ENCODE peak calls at places on chromosome 20, in six cellular contexts. One of them, this sample, is unnamed.

GRCh38 chr20:6081236-6081635 is 27.4 kb upstream of the LRRN4 start:
- DNase-seq in cardiac muscle cell: no peak
- DNase-seq in AG10803: peak
- DNase-seq in left ventricle myocardium inferior: no peak
- DNase-seq in skeletal muscle cell: peak
- DNase-seq in effector memory CD4-positive, alpha-beta T cell: no peak
- DNase-seq in this sample: no peak

GRCh38 chr20:56439784-56440291 is 27.8 kb downstream of the CASS4 start:
- DNase-seq in cardiac muscle cell: no peak
- DNase-seq in AG10803: peak
- DNase-seq in left ventricle myocardium inferior: peak
- DNase-seq in skeletal muscle cell: peak
- DNase-seq in effector memory CD4-positive, alpha-beta T cell: no peak
- DNase-seq in this sample: no peak

GRCh38 chr20:64038252-64038578 is 2.2 kb downstream of the C20orf204 start:
- DNase-seq in left ventricle myocardium inferior: no peak
- DNase-seq in effector memory CD4-positive, alpha-beta T cell: no peak
- DNase-seq in cardiac muscle cell: no peak
- DNase-seq in AG10803: no peak
- DNase-seq in skeletal muscle cell: no peak
- DNase-seq in this sample: no peak

GRCh38 chr20:10376271-10377075 is 57.5 kb downstream of the MKKS start:
- DNase-seq in cardiac muscle cell: no peak
- DNase-seq in AG10803: peak
- DNase-seq in left ventricle myocardium inferior: no peak
- DNase-seq in effector memory CD4-positive, alpha-beta T cell: no peak
- DNase-seq in skeletal muscle cell: peak
- DNase-seq in this sample: no peak

GRCh38 chr20:3032624-3033023 is 10.8 kb upstream of the GNRH2 start:
- DNase-seq in effector memory CD4-positive, alpha-beta T cell: no peak
- DNase-seq in skeletal muscle cell: no peak
- DNase-seq in AG10803: no peak
- DNase-seq in cardiac muscle cell: no peak
- DNase-seq in left ventricle myocardium inferior: no peak
- DNase-seq in this sample: no peak

GRCh38 chr20:47489448-47489872 is 12.2 kb upstream of the NCOA3 start:
- DNase-seq in effector memory CD4-positive, alpha-beta T cell: peak
- DNase-seq in AG10803: no peak
- DNase-seq in skeletal muscle cell: no peak
- DNase-seq in left ventricle myocardium inferior: no peak
- DNase-seq in cardiac muscle cell: no peak
- DNase-seq in this sample: peak

GRCh38 chr20:18255526-18255925 is 32.8 kb upstream of the ZNF133 start:
- DNase-seq in cardiac muscle cell: no peak
- DNase-seq in left ventricle myocardium inferior: no peak
- DNase-seq in effector memory CD4-positive, alpha-beta T cell: no peak
- DNase-seq in AG10803: no peak
- DNase-seq in skeletal muscle cell: no peak
- DNase-seq in this sample: no peak

GRCh38 chr20:10863337-10864060 is 189.7 kb upstream of the JAG1 start:
- DNase-seq in skeletal muscle cell: peak
- DNase-seq in cardiac muscle cell: no peak
- DNase-seq in effector memory CD4-positive, alpha-beta T cell: no peak
- DNase-seq in AG10803: peak
- DNase-seq in left ventricle myocardium inferior: peak
- DNase-seq in this sample: no peak

GRCh38 chr20:358891-359555 is 12.1 kb downstream of the NRSN2 start:
- DNase-seq in cardiac muscle cell: no peak
- DNase-seq in effector memory CD4-positive, alpha-beta T cell: no peak
- DNase-seq in left ventricle myocardium inferior: no peak
- DNase-seq in AG10803: peak
- DNase-seq in skeletal muscle cell: no peak
- DNase-seq in this sample: no peak

DNA sequence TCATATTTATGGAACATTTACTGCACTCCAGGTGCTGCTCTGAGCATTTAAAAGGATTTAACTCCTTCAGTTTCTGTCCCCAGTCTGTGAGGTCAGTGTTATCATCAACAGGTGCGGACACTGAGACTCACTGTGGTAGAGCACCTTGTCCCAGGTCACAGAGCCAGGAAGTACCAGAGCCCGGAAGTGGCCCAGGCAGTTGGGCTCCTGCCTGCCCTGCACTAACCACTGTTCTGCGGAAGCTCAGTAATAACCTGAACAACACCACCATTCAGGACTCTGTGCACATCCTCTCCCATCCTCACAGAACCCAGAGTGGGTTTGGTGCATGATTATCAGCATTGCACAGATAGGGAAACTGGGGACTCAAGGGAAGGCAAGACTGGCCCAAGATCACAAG is 16.8 kb upstream of the SIRPG start:
- DNase-seq in effector memory CD4-positive, alpha-beta T cell: peak
- DNase-seq in AG10803: no peak
- DNase-seq in skeletal muscle cell: no peak
- DNase-seq in left ventricle myocardium inferior: no peak
- DNase-seq in cardiac muscle cell: no peak
- DNase-seq in this sample: peak
- H3K4me3 ChIP-seq in effector memory CD4-positive, alpha-beta T cell: peak
- H3K4me3 ChIP-seq in AG10803: no peak
- H3K4me3 ChIP-seq in skeletal muscle cell: no peak
- H3K4me3 ChIP-seq in left ventricle myocardium inferior: no peak
- H3K4me3 ChIP-seq in cardiac muscle cell: no peak
- H3K4me3 ChIP-seq in this sample: no peak

DNA sequence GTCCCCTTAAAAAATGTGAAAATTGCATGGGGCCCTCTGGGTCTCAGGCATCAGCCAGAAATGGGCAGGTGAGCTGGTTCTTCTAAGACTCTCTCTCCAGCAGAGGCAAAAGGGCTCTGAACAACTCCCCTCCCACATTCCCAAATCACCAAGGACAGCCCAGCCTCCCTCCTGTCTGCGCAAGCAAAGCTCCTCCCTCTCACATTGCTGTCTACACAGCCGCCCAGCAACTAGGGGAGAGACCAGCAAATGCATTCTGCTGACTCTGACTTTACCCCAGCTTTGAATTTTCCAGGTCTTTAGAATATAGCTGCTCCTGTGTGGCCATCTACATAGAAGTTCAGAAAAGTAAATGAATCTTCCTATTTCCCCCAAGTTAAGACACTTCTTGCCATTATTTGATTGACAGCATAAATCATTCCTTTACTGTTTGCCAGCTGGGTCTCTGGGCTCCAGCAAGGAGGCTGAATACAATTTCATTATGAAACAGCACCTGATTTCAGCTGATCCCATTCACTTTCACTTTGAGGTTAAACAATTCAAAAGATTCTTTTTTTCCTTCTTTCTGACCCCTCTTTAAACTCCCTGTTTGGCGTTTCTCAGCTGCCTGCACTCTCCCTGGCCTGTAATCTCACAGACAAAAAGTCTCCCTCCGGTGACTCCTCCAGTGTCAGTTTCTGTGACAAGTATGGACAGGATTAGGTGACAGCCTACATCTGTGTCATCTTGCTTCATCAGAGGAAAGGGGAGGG is 205.7 kb upstream of the RIN2 start:
- DNase-seq in left ventricle myocardium inferior: no peak
- DNase-seq in skeletal muscle cell: no peak
- DNase-seq in cardiac muscle cell: peak
- DNase-seq in effector memory CD4-positive, alpha-beta T cell: no peak
- DNase-seq in AG10803: no peak
- DNase-seq in this sample: peak
- H3K4me3 ChIP-seq in left ventricle myocardium inferior: no peak
- H3K4me3 ChIP-seq in skeletal muscle cell: no peak
- H3K4me3 ChIP-seq in cardiac muscle cell: no peak
- H3K4me3 ChIP-seq in effector memory CD4-positive, alpha-beta T cell: no peak
- H3K4me3 ChIP-seq in AG10803: no peak
- H3K4me3 ChIP-seq in this sample: no peak

DNA sequence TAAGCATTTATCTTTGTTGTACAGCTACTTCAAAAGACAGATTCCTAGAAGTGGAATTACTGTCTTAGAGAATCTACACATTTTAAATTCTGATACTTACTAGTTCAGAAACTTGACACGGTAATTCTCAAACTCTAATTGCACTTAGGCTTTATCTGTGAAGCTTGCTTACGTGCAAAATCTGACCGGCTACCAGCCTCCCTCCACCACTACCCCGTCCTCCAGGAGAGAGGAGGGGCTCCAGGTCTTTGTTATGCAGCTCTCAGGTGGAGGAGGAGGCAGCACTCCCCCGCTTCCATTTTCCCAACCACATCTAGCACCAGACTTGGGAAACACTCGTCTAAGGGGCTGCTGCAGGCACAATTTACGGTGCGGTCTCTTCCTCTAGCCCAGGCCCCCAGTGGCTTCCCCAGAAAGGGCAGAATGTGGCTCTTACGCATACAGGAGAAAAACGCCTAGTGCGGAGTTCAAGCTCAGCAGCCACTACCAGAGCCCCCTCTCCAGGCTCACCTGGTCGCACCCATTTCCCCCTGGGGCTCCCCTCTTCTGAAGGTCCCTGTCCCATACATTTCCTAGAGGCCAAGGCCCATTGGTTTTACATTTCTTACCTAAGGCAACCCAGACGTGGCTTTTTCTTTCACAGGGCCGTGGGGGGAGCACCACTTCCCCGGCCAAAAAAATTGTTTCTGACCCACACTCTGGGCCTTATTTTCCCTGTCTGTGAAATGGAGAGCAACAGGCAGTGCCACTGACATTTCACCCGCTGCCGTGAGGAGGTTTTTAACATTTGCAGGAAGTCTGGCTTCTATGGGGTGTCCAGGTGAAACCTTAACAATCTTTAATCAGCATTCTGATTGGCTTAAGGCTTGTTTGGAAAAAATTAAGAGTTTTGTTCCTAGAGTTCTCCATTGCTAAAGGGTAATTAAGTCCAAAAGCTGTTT is 1.6 kb upstream of the TGIF2 start:
- DNase-seq in effector memory CD4-positive, alpha-beta T cell: no peak
- DNase-seq in AG10803: no peak
- DNase-seq in cardiac muscle cell: peak
- DNase-seq in skeletal muscle cell: no peak
- DNase-seq in left ventricle myocardium inferior: no peak
- DNase-seq in this sample: no peak
- H3K4me3 ChIP-seq in effector memory CD4-positive, alpha-beta T cell: peak
- H3K4me3 ChIP-seq in AG10803: no peak
- H3K4me3 ChIP-seq in cardiac muscle cell: peak
- H3K4me3 ChIP-seq in skeletal muscle cell: no peak
- H3K4me3 ChIP-seq in left ventricle myocardium inferior: no peak
- H3K4me3 ChIP-seq in this sample: no peak

GRCh38 chr20:45343867-45344721 is 4.1 kb downstream of the SDC4 start:
- DNase-seq in skeletal muscle cell: peak
- DNase-seq in cardiac muscle cell: peak
- DNase-seq in AG10803: peak
- DNase-seq in effector memory CD4-positive, alpha-beta T cell: no peak
- DNase-seq in left ventricle myocardium inferior: no peak
- DNase-seq in this sample: peak

GRCh38 chr20:45341579-45341938 is 6.7 kb downstream of the SDC4 start:
- DNase-seq in AG10803: no peak
- DNase-seq in effector memory CD4-positive, alpha-beta T cell: no peak
- DNase-seq in skeletal muscle cell: no peak
- DNase-seq in left ventricle myocardium inferior: no peak
- DNase-seq in cardiac muscle cell: peak
- DNase-seq in this sample: no peak

GRCh38 chr20:45341939-45342862 is 6.0 kb downstream of the SDC4 start:
- DNase-seq in left ventricle myocardium inferior: peak
- DNase-seq in cardiac muscle cell: peak
- DNase-seq in skeletal muscle cell: no peak
- DNase-seq in AG10803: no peak
- DNase-seq in effector memory CD4-positive, alpha-beta T cell: no peak
- DNase-seq in this sample: no peak

GRCh38 chr20:45343445-45343866 is 4.8 kb downstream of the SDC4 start:
- DNase-seq in AG10803: no peak
- DNase-seq in left ventricle myocardium inferior: no peak
- DNase-seq in cardiac muscle cell: no peak
- DNase-seq in effector memory CD4-positive, alpha-beta T cell: no peak
- DNase-seq in skeletal muscle cell: no peak
- DNase-seq in this sample: peak

GRCh38 chr20:45342863-45343444 is 5.3 kb downstream of the SDC4 start:
- DNase-seq in AG10803: no peak
- DNase-seq in left ventricle myocardium inferior: no peak
- DNase-seq in skeletal muscle cell: no peak
- DNase-seq in effector memory CD4-positive, alpha-beta T cell: no peak
- DNase-seq in cardiac muscle cell: no peak
- DNase-seq in this sample: peak
- H3K4me3 ChIP-seq in AG10803: peak
- H3K4me3 ChIP-seq in left ventricle myocardium inferior: peak
- H3K4me3 ChIP-seq in skeletal muscle cell: peak
- H3K4me3 ChIP-seq in effector memory CD4-positive, alpha-beta T cell: no peak
- H3K4me3 ChIP-seq in cardiac muscle cell: no peak
- H3K4me3 ChIP-seq in this sample: peak

GRCh38 chr20:59121714-59122376 is 41.8 kb upstream of the ZNF831 start:
- DNase-seq in effector memory CD4-positive, alpha-beta T cell: no peak
- DNase-seq in AG10803: no peak
- DNase-seq in cardiac muscle cell: no peak
- DNase-seq in skeletal muscle cell: no peak
- DNase-seq in left ventricle myocardium inferior: no peak
- DNase-seq in this sample: no peak
- H3K4me3 ChIP-seq in effector memory CD4-positive, alpha-beta T cell: no peak
- H3K4me3 ChIP-seq in AG10803: no peak
- H3K4me3 ChIP-seq in cardiac muscle cell: no peak
- H3K4me3 ChIP-seq in skeletal muscle cell: no peak
- H3K4me3 ChIP-seq in left ventricle myocardium inferior: no peak
- H3K4me3 ChIP-seq in this sample: no peak

GRCh38 chr20:13262302-13262650 is 41.2 kb downstream of the ISM1 start:
- DNase-seq in left ventricle myocardium inferior: no peak
- DNase-seq in effector memory CD4-positive, alpha-beta T cell: no peak
- DNase-seq in skeletal muscle cell: no peak
- DNase-seq in cardiac muscle cell: no peak
- DNase-seq in AG10803: no peak
- DNase-seq in this sample: no peak

GRCh38 chr20:13264902-13265301 is 43.8 kb downstream of the ISM1 start:
- DNase-seq in skeletal muscle cell: no peak
- DNase-seq in left ventricle myocardium inferior: no peak
- DNase-seq in cardiac muscle cell: no peak
- DNase-seq in AG10803: no peak
- DNase-seq in effector memory CD4-positive, alpha-beta T cell: no peak
- DNase-seq in this sample: no peak

GRCh38 chr20:13261460-13262301 is 40.6 kb downstream of the ISM1 start:
- DNase-seq in AG10803: peak
- DNase-seq in skeletal muscle cell: peak
- DNase-seq in effector memory CD4-positive, alpha-beta T cell: peak
- DNase-seq in cardiac muscle cell: peak
- DNase-seq in left ventricle myocardium inferior: peak
- DNase-seq in this sample: peak

GRCh38 chr20:13262701-13263335 is 41.7 kb downstream of the ISM1 start:
- DNase-seq in AG10803: no peak
- DNase-seq in left ventricle myocardium inferior: no peak
- DNase-seq in effector memory CD4-positive, alpha-beta T cell: no peak
- DNase-seq in skeletal muscle cell: no peak
- DNase-seq in cardiac muscle cell: no peak
- DNase-seq in this sample: no peak

DNA sequence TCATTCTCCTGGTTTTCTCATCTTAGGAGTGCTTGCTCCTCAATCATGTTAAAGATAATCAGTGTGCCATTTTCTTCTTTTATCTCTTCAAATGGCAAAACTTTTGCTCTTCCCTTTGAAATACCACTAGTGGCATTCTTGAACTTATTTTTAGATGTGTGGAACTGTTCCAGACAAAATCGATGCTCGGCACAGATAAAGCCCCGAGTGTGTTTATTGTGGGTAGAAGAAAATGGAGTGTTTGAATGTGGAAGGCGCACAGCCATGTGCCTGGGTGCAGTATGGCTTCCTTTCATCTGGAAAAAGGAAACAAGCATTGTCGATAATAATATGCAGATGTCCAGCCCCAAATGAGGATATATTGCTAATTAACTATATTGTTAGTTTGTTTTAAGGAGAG is 42.4 kb downstream of the ISM1 start:
- DNase-seq in AG10803: no peak
- DNase-seq in cardiac muscle cell: no peak
- DNase-seq in left ventricle myocardium inferior: no peak
- DNase-seq in effector memory CD4-positive, alpha-beta T cell: no peak
- DNase-seq in skeletal muscle cell: no peak
- DNase-seq in this sample: no peak
- H3K4me3 ChIP-seq in AG10803: no peak
- H3K4me3 ChIP-seq in cardiac muscle cell: no peak
- H3K4me3 ChIP-seq in left ventricle myocardium inferior: no peak
- H3K4me3 ChIP-seq in effector memory CD4-positive, alpha-beta T cell: no peak
- H3K4me3 ChIP-seq in skeletal muscle cell: no peak
- H3K4me3 ChIP-seq in this sample: no peak

GRCh38 chr20:49318430-49319203 is 40.8 kb upstream of the ZNFX1 start:
- DNase-seq in effector memory CD4-positive, alpha-beta T cell: no peak
- DNase-seq in skeletal muscle cell: no peak
- DNase-seq in cardiac muscle cell: peak
- DNase-seq in left ventricle myocardium inferior: no peak
- DNase-seq in AG10803: no peak
- DNase-seq in this sample: no peak
- H3K4me3 ChIP-seq in effector memory CD4-positive, alpha-beta T cell: peak
- H3K4me3 ChIP-seq in skeletal muscle cell: peak
- H3K4me3 ChIP-seq in cardiac muscle cell: peak
- H3K4me3 ChIP-seq in left ventricle myocardium inferior: peak
- H3K4me3 ChIP-seq in AG10803: peak
- H3K4me3 ChIP-seq in this sample: no peak